ENCODE peak calls at places on chromosomes 16 and 17, in five cellular contexts. I is H9, O is H1, K is IMR-90, E is mesenchymal stem cell. Q is an unnamed sample.
A peak's percentile ranks its signal among the peaks of the same experiment; 100 is the strongest.

GRCh38 chr17:41060052-41060604 is at the start of gene KRTAP2-3:
- DNase-seq in I (no peak), O (no peak), K (peak; percentile 97), E (peak; percentile 82), Q (no peak)

GRCh38 chr17:44636562-44636961 is 19.7 kb upstream of the MEIOC start:
- DNase-seq in I (no peak), O (no peak), K (peak; percentile 72), E (peak; percentile 73), Q (no peak)

GRCh38 chr16:20740007-20740883 is 1.4 kb downstream of the THUMPD1 start:
- DNase-seq in I (no peak), O (no peak), K (no peak), E (peak; percentile 5), Q (no peak)

GRCh38 chr17:41784207-41784744 is 2.2 kb downstream of the JUP start:
- DNase-seq in I (peak; percentile 86), O (no peak), K (peak; percentile 71), E (peak; percentile 60), Q (no peak)

GRCh38 chr17:49496183-49496865 is 1.2 kb downstream of the NGFR start:
- DNase-seq in I (peak; percentile 86), O (no peak), K (peak; percentile 28), E (peak; percentile 59), Q (peak; percentile 80)

GRCh38 chr16:27429981-27430441 is 28.0 kb downstream of the IL21R start:
- DNase-seq in I (peak; percentile 18), O (no peak), K (no peak), E (no peak), Q (no peak)

GRCh38 chr17:10792156-10792555 is 11.7 kb downstream of the TMEM238L start:
- DNase-seq in I (no peak), O (no peak), K (no peak), E (no peak), Q (no peak)

GRCh38 chr16:29107299-29107698 is 122.4 kb downstream of the LAT start:
- DNase-seq in I (peak; percentile 82), O (peak; percentile 29), K (no peak), E (no peak), Q (no peak)

GRCh38 chr16:54655171-54655590 is 275.5 kb upstream of the IRX5 start:
- DNase-seq in I (no peak), O (no peak), K (no peak), E (no peak), Q (no peak)

GRCh38 chr17:35973333-35974260 is 7.7 kb downstream of the CCL16 start:
- DNase-seq in I (no peak), O (no peak), K (peak; percentile 32), E (peak; percentile 28), Q (no peak)

GRCh38 chr17:45948881-45949624 is 50.0 kb upstream of the STH start:
- DNase-seq in I (peak; percentile 88), O (peak; percentile 39), K (peak; percentile 49), E (peak; percentile 76), Q (peak; percentile 41)

GRCh38 chr17:37650419-37651003 is 7.3 kb upstream of the DDX52 start:
- DNase-seq in I (peak; percentile 44), O (no peak), K (peak; percentile 59), E (peak; percentile 69), Q (peak; percentile 44)

GRCh38 chr17:21285164-21286065 is 904 bp downstream of the MAP2K3 start:
- DNase-seq in I (no peak), O (no peak), K (peak; percentile 51), E (peak; percentile 81), Q (no peak)

GRCh38 chr17:36846410-36847292 is 90.6 kb upstream of the LHX1 start:
- DNase-seq in I (no peak), O (no peak), K (no peak), E (no peak), Q (no peak)

GRCh38 chr16:1825864-1826690 is 548 bp downstream of the HAGH start:
- DNase-seq in I (no peak), O (no peak), K (peak; percentile 48), E (peak; percentile 55), Q (no peak)

GRCh38 chr16:29816694-29817441 is 916 bp downstream of the PAGR1 start:
- DNase-seq in I (peak; percentile 67), O (no peak), K (peak; percentile 60), E (peak; percentile 72), Q (no peak)

GRCh38 chr17:292531-293382 is 59.9 kb downstream of the RPH3AL start:
- DNase-seq in I (no peak), O (no peak), K (no peak), E (no peak), Q (no peak)

DNA sequence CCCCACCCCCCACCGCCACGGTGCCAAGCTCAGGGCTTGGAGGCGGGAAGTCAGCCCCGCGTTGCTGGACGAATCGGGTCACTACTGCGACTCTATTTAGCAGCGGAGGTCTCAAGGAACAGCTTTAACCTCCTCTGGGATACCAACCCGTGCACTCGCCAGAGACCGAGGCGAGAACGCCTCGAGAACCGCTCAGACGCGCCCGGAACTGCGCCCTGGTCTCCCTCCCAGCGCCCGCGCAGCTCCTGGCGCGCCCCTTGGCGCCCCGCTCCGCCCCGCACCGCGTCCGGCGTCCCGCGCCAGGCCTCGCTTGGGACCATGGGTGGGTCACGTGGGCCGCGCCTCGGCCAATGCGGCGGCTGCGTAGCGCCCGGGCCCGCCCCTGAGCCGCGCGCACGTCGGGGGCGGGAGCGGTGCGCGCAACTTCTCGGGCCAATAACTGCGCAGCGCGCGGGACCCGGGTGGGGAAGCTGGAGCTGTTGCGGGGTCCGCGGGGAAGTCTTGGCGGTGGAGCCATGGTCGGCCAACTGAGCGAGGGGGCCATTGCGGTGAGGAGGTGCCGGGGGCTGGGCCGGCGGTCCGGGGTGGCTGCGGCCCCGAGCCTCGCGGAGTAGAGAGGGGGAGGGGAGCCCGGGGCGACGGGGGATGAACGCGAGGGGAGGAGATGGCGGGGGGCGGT is at the start of the genes RPA1 and SMYD4:
- DNase-seq in I (peak; percentile 93), O (peak; percentile 19), K (peak; percentile 79), E (peak; percentile 88), Q (peak; percentile 88)
- H4K91ac ChIP-seq in I (no peak within 1 kb of the TSS), O (peak within 1 kb of the TSS; percentile 34), K (peak within 1 kb of the TSS; percentile 32), E (peak within 1 kb of the TSS; percentile 45), Q (no peak within 1 kb of the TSS)

GRCh38 chr16:57283956-57284205 is 591 bp downstream of the PLLP start:
- DNase-seq in I (no peak), O (no peak), K (no peak), E (no peak), Q (no peak)

GRCh38 chr16:57282510-57283213 is 1.8 kb downstream of the PLLP start:
- DNase-seq in I (no peak), O (no peak), K (no peak), E (no peak), Q (no peak)

GRCh38 chr16:57284952-57285263 is 436 bp upstream of the PLLP start:
- DNase-seq in I (peak; percentile 55), O (no peak), K (no peak), E (no peak), Q (no peak)

GRCh38 chr16:57284206-57284951 is at the start of gene PLLP:
- DNase-seq in I (peak; percentile 58), O (no peak), K (peak; percentile 8), E (peak; percentile 66), Q (no peak)

GRCh38 chr16:57283214-57283955 is 1.1 kb downstream of the PLLP start:
- DNase-seq in I (no peak), O (no peak), K (no peak), E (no peak), Q (no peak)
- H2AFZ ChIP-seq in I (no peak overlapping the region), O (no peak overlapping the region), K (no peak overlapping the region), E (no peak overlapping the region), Q (no peak overlapping the region)

GRCh38 chr17:48047741-48048320 is 328 bp upstream of the NFE2L1 start:
- DNase-seq in I (peak; percentile 100), O (peak; percentile 96), K (peak; percentile 100), E (peak; percentile 100), Q (peak; percentile 99)
- H4K91ac ChIP-seq in I (no peak overlapping the region), O (peak overlapping the region; percentile 71), K (peak overlapping the region; percentile 99), E (peak overlapping the region; percentile 99), Q (peak overlapping the region; percentile 94)

DNA sequence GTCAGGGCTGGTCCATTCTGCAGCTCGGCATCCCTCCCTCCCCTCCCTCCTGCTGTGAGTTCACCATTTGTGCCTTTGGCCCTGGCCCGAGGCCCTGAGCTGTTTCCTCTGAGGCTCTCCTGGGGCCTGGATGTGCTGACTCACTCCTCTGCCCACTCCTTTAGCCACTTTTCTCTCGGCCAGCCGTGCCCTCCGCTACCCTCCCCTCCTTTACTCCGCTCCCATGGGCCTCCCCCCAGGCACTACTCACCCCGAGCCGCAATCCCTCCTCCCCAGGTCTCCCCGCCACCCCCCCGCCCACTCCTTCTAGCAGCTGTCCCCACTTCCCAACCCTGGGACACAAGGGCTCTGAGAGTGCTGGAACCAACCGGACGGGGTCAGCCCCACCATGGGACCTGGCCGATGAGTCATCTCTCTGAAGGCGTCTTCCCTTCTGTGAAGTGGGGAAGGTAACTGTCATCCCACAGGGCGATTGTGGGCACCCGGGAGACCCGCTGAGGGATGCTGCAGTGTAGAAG is 11.4 kb downstream of the KCNG4 start:
- DNase-seq in I (peak; percentile 83), O (peak; percentile 36), K (peak; percentile 89), E (peak; percentile 88), Q (peak; percentile 20)
- H2AFZ ChIP-seq in I (no peak overlapping the region), O (peak overlapping the region; percentile 80), K (peak overlapping the region; percentile 84), E (peak overlapping the region; percentile 21), Q (peak overlapping the region; percentile 83)

GRCh38 chr17:82346342-82347300 is 12.4 kb upstream of the TEX19 start:
- DNase-seq in I (no peak), O (no peak), K (no peak), E (no peak), Q (no peak)

GRCh38 chr17:82348434-82348833 is 10.6 kb upstream of the TEX19 start:
- DNase-seq in I (no peak), O (no peak), K (no peak), E (no peak), Q (no peak)

GRCh38 chr17:82350182-82351030 is 8.6 kb upstream of the TEX19 start:
- DNase-seq in I (no peak), O (no peak), K (no peak), E (no peak), Q (no peak)

GRCh38 chr17:82349287-82349701 is 9.8 kb upstream of the TEX19 start:
- DNase-seq in I (no peak), O (no peak), K (no peak), E (no peak), Q (no peak)

GRCh38 chr17:82348866-82349265 is 10.2 kb upstream of the TEX19 start:
- DNase-seq in I (no peak), O (no peak), K (no peak), E (no peak), Q (no peak)
- H4K91ac ChIP-seq in I (no peak overlapping the region), O (no peak overlapping the region), K (no peak overlapping the region), E (no peak overlapping the region), Q (no peak overlapping the region)

DNA sequence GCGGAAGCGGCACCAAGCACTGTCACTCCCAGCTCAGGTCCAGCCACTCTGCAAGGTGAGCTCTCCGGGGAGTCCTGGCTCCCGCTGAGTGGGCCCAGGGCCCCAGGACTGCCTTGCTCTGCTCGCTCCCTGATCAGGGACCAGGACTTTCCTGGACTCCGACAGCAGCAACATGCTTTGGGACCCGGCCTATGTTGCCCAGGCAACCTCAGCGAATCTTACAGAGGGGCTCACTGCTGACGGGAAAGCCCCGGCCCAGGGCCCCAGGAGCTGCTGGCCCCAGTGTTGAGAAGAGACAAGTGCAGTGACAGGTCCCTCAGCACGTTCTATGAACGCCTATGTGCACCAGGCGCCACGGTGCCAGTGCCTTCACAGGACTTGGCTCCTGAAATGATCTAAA is 28.4 kb downstream of the C16orf74 start:
- DNase-seq in I (no peak), O (no peak), K (no peak), E (no peak), Q (no peak)
- H2AFZ ChIP-seq in I (no peak overlapping the region), O (no peak overlapping the region), K (no peak overlapping the region), E (no peak overlapping the region), Q (peak overlapping the region; percentile 58)